ENCODE peak calls at places on chromosomes 5 and 9, in seven cellular contexts. One of them, this sample, is unnamed.
A peak's percentile ranks its signal among the peaks of the same experiment; 100 is the strongest.

GRCh38 chr9:96884443-96884842 is 30.1 kb upstream of the ZNF782 start:
- DNase-seq in neural progenitor cell: no peak
- DNase-seq in GM23248: peak; percentile 73
- DNase-seq in PC-3: peak; percentile 94
- DNase-seq in HCT116: peak; percentile 92
- DNase-seq in GM23338: no peak
- DNase-seq in hepatocyte: peak; percentile 54
- DNase-seq in this sample: no peak

GRCh38 chr9:136327313-136327971 is at the start of gene GPSM1:
- DNase-seq in neural progenitor cell: peak; percentile 66
- DNase-seq in GM23248: peak; percentile 81
- DNase-seq in PC-3: peak; percentile 38
- DNase-seq in HCT116: no peak
- DNase-seq in GM23338: peak; percentile 63
- DNase-seq in hepatocyte: peak; percentile 80
- DNase-seq in this sample: no peak

GRCh38 chr5:135324897-135325650 is 74.0 kb downstream of the MACROH2A1 start:
- DNase-seq in neural progenitor cell: no peak
- DNase-seq in GM23248: no peak
- DNase-seq in PC-3: peak; percentile 60
- DNase-seq in HCT116: no peak
- DNase-seq in GM23338: no peak
- DNase-seq in hepatocyte: no peak
- DNase-seq in this sample: no peak

GRCh38 chr9:91407580-91408275 is 15.9 kb downstream of the NFIL3 start:
- DNase-seq in neural progenitor cell: no peak
- DNase-seq in GM23248: peak; percentile 29
- DNase-seq in PC-3: peak; percentile 71
- DNase-seq in HCT116: no peak
- DNase-seq in GM23338: no peak
- DNase-seq in hepatocyte: no peak
- DNase-seq in this sample: no peak

GRCh38 chr5:57720656-57721055 is 238.0 kb upstream of the ACTBL2 start:
- DNase-seq in neural progenitor cell: no peak
- DNase-seq in GM23248: no peak
- DNase-seq in PC-3: no peak
- DNase-seq in HCT116: no peak
- DNase-seq in GM23338: no peak
- DNase-seq in hepatocyte: no peak
- DNase-seq in this sample: no peak

GRCh38 chr5:177195307-177195952 is 61.9 kb downstream of the NSD1 start:
- DNase-seq in neural progenitor cell: no peak
- DNase-seq in GM23248: no peak
- DNase-seq in PC-3: no peak
- DNase-seq in HCT116: no peak
- DNase-seq in GM23338: no peak
- DNase-seq in hepatocyte: no peak
- DNase-seq in this sample: no peak

GRCh38 chr5:142644640-142645361 is 41.1 kb downstream of the FGF1 start:
- DNase-seq in neural progenitor cell: no peak
- DNase-seq in GM23248: peak; percentile 99
- DNase-seq in PC-3: peak; percentile 97
- DNase-seq in HCT116: peak; percentile 96
- DNase-seq in GM23338: no peak
- DNase-seq in hepatocyte: peak; percentile 80
- DNase-seq in this sample: no peak

GRCh38 chr5:96318569-96319100 is 114.4 kb downstream of the PCSK1 start:
- DNase-seq in neural progenitor cell: no peak
- DNase-seq in GM23248: no peak
- DNase-seq in PC-3: peak; percentile 23
- DNase-seq in HCT116: no peak
- DNase-seq in GM23338: no peak
- DNase-seq in hepatocyte: no peak
- DNase-seq in this sample: no peak

GRCh38 chr5:39256472-39256871 is 37.1 kb upstream of the FYB1 start:
- DNase-seq in neural progenitor cell: no peak
- DNase-seq in GM23248: peak; percentile 89
- DNase-seq in PC-3: peak; percentile 86
- DNase-seq in HCT116: no peak
- DNase-seq in GM23338: no peak
- DNase-seq in hepatocyte: no peak
- DNase-seq in this sample: no peak

GRCh38 chr5:111498346-111498745 is 14.0 kb downstream of the STARD4 start:
- DNase-seq in neural progenitor cell: no peak
- DNase-seq in GM23248: no peak
- DNase-seq in PC-3: no peak
- DNase-seq in HCT116: no peak
- DNase-seq in GM23338: no peak
- DNase-seq in hepatocyte: no peak
- DNase-seq in this sample: no peak

GRCh38 chr5:179267671-179268071 is 77.6 kb downstream of the ADAMTS2 start:
- DNase-seq in neural progenitor cell: no peak
- DNase-seq in GM23248: peak; percentile 71
- DNase-seq in PC-3: no peak
- DNase-seq in HCT116: no peak
- DNase-seq in GM23338: no peak
- DNase-seq in hepatocyte: no peak
- DNase-seq in this sample: no peak

GRCh38 chr5:143229896-143230675 is 173.4 kb downstream of the NR3C1 start:
- DNase-seq in neural progenitor cell: peak; percentile 9
- DNase-seq in GM23248: peak; percentile 74
- DNase-seq in PC-3: no peak
- DNase-seq in HCT116: no peak
- DNase-seq in GM23338: no peak
- DNase-seq in hepatocyte: no peak
- DNase-seq in this sample: peak; percentile 83

GRCh38 chr5:170641589-170642031 is 137.8 kb downstream of the KCNIP1 start:
- DNase-seq in neural progenitor cell: no peak
- DNase-seq in GM23248: no peak
- DNase-seq in PC-3: no peak
- DNase-seq in HCT116: no peak
- DNase-seq in GM23338: no peak
- DNase-seq in hepatocyte: no peak
- DNase-seq in this sample: no peak

GRCh38 chr5:172777381-172778222 is 6.6 kb upstream of the DUSP1 start:
- DNase-seq in neural progenitor cell: no peak
- DNase-seq in GM23248: peak; percentile 97
- DNase-seq in PC-3: peak; percentile 94
- DNase-seq in HCT116: peak; percentile 76
- DNase-seq in GM23338: no peak
- DNase-seq in hepatocyte: peak; percentile 90
- DNase-seq in this sample: peak; percentile 53

GRCh38 chr9:99472240-99472915 is 250.3 kb downstream of the SEC61B start:
- DNase-seq in neural progenitor cell: no peak
- DNase-seq in GM23248: no peak
- DNase-seq in PC-3: no peak
- DNase-seq in HCT116: no peak
- DNase-seq in GM23338: no peak
- DNase-seq in hepatocyte: no peak
- DNase-seq in this sample: no peak

GRCh38 chr5:80569961-80570786 is at the start of gene ANKRD34B:
- DNase-seq in neural progenitor cell: peak; percentile 82
- DNase-seq in GM23248: peak; percentile 26
- DNase-seq in PC-3: no peak
- DNase-seq in HCT116: no peak
- DNase-seq in GM23338: peak; percentile 89
- DNase-seq in hepatocyte: peak; percentile 34
- DNase-seq in this sample: no peak

GRCh38 chr9:23551171-23551795 is 274.8 kb downstream of the ELAVL2 start:
- DNase-seq in neural progenitor cell: peak; percentile 11
- DNase-seq in GM23248: no peak
- DNase-seq in PC-3: no peak
- DNase-seq in HCT116: no peak
- DNase-seq in GM23338: no peak
- DNase-seq in hepatocyte: no peak
- DNase-seq in this sample: no peak

GRCh38 chr9:5851445-5851844 is 18.5 kb upstream of the ERMP1 start:
- DNase-seq in neural progenitor cell: no peak
- DNase-seq in GM23248: peak; percentile 77
- DNase-seq in PC-3: peak; percentile 57
- DNase-seq in HCT116: no peak
- DNase-seq in GM23338: no peak
- DNase-seq in hepatocyte: peak; percentile 52
- DNase-seq in this sample: no peak

GRCh38 chr9:105244996-105245719 is 707 bp downstream of the SLC44A1 start:
- DNase-seq in neural progenitor cell: peak; percentile 53
- DNase-seq in GM23248: peak; percentile 76
- DNase-seq in PC-3: peak; percentile 49
- DNase-seq in HCT116: no peak
- DNase-seq in GM23338: peak; percentile 94
- DNase-seq in hepatocyte: peak; percentile 85
- DNase-seq in this sample: peak; percentile 59

GRCh38 chr9:117425562-117425961 is 10.7 kb upstream of the ASTN2 start:
- DNase-seq in neural progenitor cell: no peak
- DNase-seq in GM23248: no peak
- DNase-seq in PC-3: no peak
- DNase-seq in HCT116: no peak
- DNase-seq in GM23338: no peak
- DNase-seq in hepatocyte: no peak
- DNase-seq in this sample: no peak

GRCh38 chr5:133990396-133990795 is 14.4 kb downstream of the VDAC1 start:
- DNase-seq in neural progenitor cell: no peak
- DNase-seq in GM23248: no peak
- DNase-seq in PC-3: no peak
- DNase-seq in HCT116: no peak
- DNase-seq in GM23338: no peak
- DNase-seq in hepatocyte: no peak
- DNase-seq in this sample: no peak

GRCh38 chr9:69874301-69875060 is 53.9 kb downstream of the CFAP95 start:
- DNase-seq in neural progenitor cell: no peak
- DNase-seq in GM23248: peak; percentile 57
- DNase-seq in PC-3: no peak
- DNase-seq in HCT116: no peak
- DNase-seq in GM23338: peak; percentile 22
- DNase-seq in hepatocyte: no peak
- DNase-seq in this sample: no peak

GRCh38 chr5:172107606-172108005 is 80.4 kb downstream of the STK10 start:
- DNase-seq in neural progenitor cell: no peak
- DNase-seq in GM23248: peak; percentile 90
- DNase-seq in PC-3: peak; percentile 57
- DNase-seq in HCT116: no peak
- DNase-seq in GM23338: no peak
- DNase-seq in hepatocyte: no peak
- DNase-seq in this sample: no peak

DNA sequence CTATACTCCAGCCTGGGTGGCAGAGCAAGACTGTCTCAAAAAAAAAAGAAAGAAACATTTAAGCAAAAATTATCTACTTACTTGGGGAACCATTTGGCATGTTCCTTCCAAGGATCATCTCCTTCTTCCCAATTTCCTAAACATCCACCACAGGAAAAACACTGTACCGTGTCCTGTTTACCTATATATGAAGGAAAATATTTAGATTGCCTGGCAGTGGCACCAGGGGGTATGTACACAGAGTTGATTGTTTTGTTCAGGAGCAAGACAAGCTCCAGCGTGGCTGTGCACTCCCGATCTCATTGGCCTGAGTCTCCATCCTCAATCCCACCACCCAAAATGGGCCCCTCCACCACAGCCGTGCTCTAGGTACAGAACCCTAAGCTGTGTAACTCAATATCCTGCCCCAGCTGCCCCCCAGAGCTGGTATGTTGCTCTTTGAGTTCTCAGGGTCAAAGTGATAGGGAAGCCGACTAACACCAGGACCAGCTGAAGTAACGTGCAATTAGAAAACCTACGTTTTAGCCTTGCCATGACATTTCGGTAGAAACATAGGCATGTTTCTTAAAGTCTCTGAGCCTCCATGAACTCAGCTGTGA is 13.8 kb downstream of the NAIP start:
- DNase-seq in neural progenitor cell: no peak
- DNase-seq in GM23248: no peak
- DNase-seq in PC-3: no peak
- DNase-seq in HCT116: no peak
- DNase-seq in GM23338: no peak
- DNase-seq in hepatocyte: no peak
- DNase-seq in this sample: no peak
- H2AFZ ChIP-seq in neural progenitor cell: no peak overlapping the region
- H2AFZ ChIP-seq in GM23248: no peak overlapping the region
- H2AFZ ChIP-seq in PC-3: no peak overlapping the region
- H2AFZ ChIP-seq in HCT116: no peak overlapping the region
- H2AFZ ChIP-seq in GM23338: no peak overlapping the region
- H2AFZ ChIP-seq in hepatocyte: no peak overlapping the region
- H2AFZ ChIP-seq in this sample: no peak overlapping the region

DNA sequence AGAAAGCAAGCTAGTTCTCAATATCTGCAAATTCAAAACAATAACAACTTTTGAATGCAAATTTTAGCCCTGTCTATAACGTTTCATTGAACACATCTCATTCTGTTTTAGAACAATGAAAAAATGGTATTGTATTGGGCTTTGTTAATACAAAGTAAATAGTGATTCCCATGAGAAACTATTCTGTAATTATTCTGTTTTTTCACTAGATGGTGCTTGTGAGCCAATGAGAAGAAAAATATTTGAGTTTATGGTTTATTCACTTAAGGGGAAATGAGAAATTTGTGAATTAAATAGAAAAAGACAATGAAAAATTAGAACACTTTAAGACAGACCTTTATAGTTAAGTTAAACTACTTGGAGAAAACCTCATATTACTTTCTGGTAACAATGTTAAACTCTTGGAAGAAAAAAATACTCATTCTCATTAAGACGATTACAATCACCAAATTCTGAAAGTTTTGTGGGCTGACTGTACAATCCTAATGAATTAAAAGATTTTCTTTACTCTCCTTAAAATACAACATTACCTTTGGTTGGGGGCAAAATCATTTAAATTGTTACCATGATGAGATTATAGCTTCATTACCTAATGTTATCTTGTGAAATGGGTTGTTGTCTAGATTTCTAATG is 127.0 kb downstream of the NNT start:
- DNase-seq in neural progenitor cell: no peak
- DNase-seq in GM23248: peak; percentile 48
- DNase-seq in PC-3: peak; percentile 55
- DNase-seq in HCT116: peak; percentile 7
- DNase-seq in GM23338: peak; percentile 43
- DNase-seq in hepatocyte: peak; percentile 21
- DNase-seq in this sample: peak; percentile 33
- TF ChIP-seq EZH2phosphoT487 in neural progenitor cell: no peak
- TF ChIP-seq EZH2phosphoT487 in GM23248: no peak
- TF ChIP-seq EZH2phosphoT487 in PC-3: no peak
- TF ChIP-seq EZH2phosphoT487 in HCT116: no peak
- TF ChIP-seq EZH2phosphoT487 in GM23338: no peak
- TF ChIP-seq EZH2phosphoT487 in hepatocyte: no peak
- TF ChIP-seq EZH2phosphoT487 in this sample: no peak

GRCh38 chr5:72818866-72819534 is 2.5 kb downstream of the TNPO1 start:
- DNase-seq in neural progenitor cell: peak; percentile 85
- DNase-seq in GM23248: peak; percentile 86
- DNase-seq in PC-3: peak; percentile 61
- DNase-seq in HCT116: peak; percentile 37
- DNase-seq in GM23338: peak; percentile 92
- DNase-seq in hepatocyte: peak; percentile 83
- DNase-seq in this sample: peak; percentile 82
- H2AFZ ChIP-seq in neural progenitor cell: no peak overlapping the region
- H2AFZ ChIP-seq in GM23248: no peak overlapping the region
- H2AFZ ChIP-seq in PC-3: no peak overlapping the region
- H2AFZ ChIP-seq in HCT116: no peak overlapping the region
- H2AFZ ChIP-seq in GM23338: no peak overlapping the region
- H2AFZ ChIP-seq in hepatocyte: no peak overlapping the region
- H2AFZ ChIP-seq in this sample: no peak overlapping the region

DNA sequence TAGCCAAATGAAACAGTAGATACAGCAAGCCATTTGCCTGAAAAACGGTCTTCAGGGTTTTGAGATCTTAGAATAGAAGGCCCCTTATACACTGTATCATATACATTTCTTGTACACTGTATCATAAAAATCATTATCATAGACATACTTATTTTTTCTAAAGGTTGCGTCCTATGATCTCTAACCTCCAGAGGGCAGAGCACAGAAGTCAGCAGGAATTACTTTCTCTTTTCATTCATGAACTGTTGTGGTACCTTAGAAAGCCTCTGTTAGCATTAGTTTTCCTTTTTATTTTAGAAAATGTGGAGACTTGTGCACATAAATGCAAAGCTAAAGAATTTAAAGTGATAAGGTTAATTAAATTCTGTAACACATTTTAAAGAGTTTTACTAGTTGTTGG is 115.4 kb downstream of the OXCT1 start:
- DNase-seq in neural progenitor cell: no peak
- DNase-seq in GM23248: no peak
- DNase-seq in PC-3: peak; percentile 7
- DNase-seq in HCT116: no peak
- DNase-seq in GM23338: no peak
- DNase-seq in hepatocyte: no peak
- DNase-seq in this sample: peak; percentile 2
- TF ChIP-seq EZH2phosphoT487 in neural progenitor cell: no peak
- TF ChIP-seq EZH2phosphoT487 in GM23248: no peak
- TF ChIP-seq EZH2phosphoT487 in PC-3: no peak
- TF ChIP-seq EZH2phosphoT487 in HCT116: no peak
- TF ChIP-seq EZH2phosphoT487 in GM23338: no peak
- TF ChIP-seq EZH2phosphoT487 in hepatocyte: no peak
- TF ChIP-seq EZH2phosphoT487 in this sample: no peak